ENCODE peak calls at places on chromosomes 2 and 18, in eight cellular contexts. A is GM23338, M is IMR-90, B is osteoblast, L is GM23248, Z is astrocyte, G is K562, E is hepatocyte. O is an unnamed sample.
A peak's percentile ranks its signal among the peaks of the same experiment; 100 is the strongest.

GRCh38 chr18:29164993-29165599 is 988.2 kb upstream of the CDH2 start:
- DNase-seq in L (peak; percentile 93), Z (peak; percentile 94), A (no peak), M (peak; percentile 90), B (peak; percentile 56), G (no peak), E (no peak), O (peak; percentile 67)

GRCh38 chr2:32715981-32716380 is 88.1 kb downstream of the TTC27 start:
- DNase-seq in Z (peak; percentile 50), E (no peak), G (no peak), M (peak; percentile 63), L (peak; percentile 23), B (no peak), A (no peak), O (peak; percentile 56)

GRCh38 chr18:26386002-26386401 is 159.8 kb downstream of the TAF4B start:
- DNase-seq in B (no peak), A (no peak), E (peak; percentile 54), G (no peak), M (peak; percentile 46), L (peak; percentile 84), Z (peak; percentile 35), O (peak; percentile 62)

GRCh38 chr2:106272202-106272807 is 78.2 kb upstream of the UXS1 start:
- DNase-seq in E (peak; percentile 45), G (no peak), M (no peak), Z (no peak), A (peak; percentile 30), B (no peak), L (no peak), O (peak; percentile 10)

GRCh38 chr2:196335238-196335637 is 163.9 kb upstream of the STK17B start:
- DNase-seq in A (peak; percentile 45), E (no peak), G (no peak), B (peak; percentile 58), L (peak; percentile 80), M (peak; percentile 94), Z (peak; percentile 87), O (no peak)

GRCh38 chr2:10500601-10501361 is 52.7 kb upstream of the ODC1 start:
- DNase-seq in L (peak; percentile 68), A (no peak), Z (peak; percentile 6), B (peak; percentile 87), G (no peak), M (peak; percentile 15), E (no peak), O (peak; percentile 72)

GRCh38 chr2:237264480-237265219 is 149.3 kb downstream of the COL6A3 start:
- DNase-seq in E (no peak), G (no peak), A (no peak), M (peak; percentile 95), Z (peak; percentile 98), B (peak; percentile 90), L (peak; percentile 98), O (no peak)

GRCh38 chr18:77811510-77811909 is 561.9 kb downstream of the GALR1 start:
- DNase-seq in G (no peak), A (no peak), Z (no peak), B (no peak), L (no peak), E (no peak), M (no peak), O (no peak)

GRCh38 chr18:62088146-62088545 is 98.7 kb downstream of the PIGN start:
- DNase-seq in Z (peak; percentile 10), E (no peak), B (peak; percentile 5), L (peak; percentile 10), G (no peak), A (no peak), M (no peak), O (no peak)

GRCh38 chr2:143617803-143618415 is 488.7 kb downstream of the ARHGAP15 start:
- DNase-seq in A (no peak), Z (no peak), G (no peak), M (no peak), B (no peak), E (no peak), L (no peak), O (no peak)

DNA sequence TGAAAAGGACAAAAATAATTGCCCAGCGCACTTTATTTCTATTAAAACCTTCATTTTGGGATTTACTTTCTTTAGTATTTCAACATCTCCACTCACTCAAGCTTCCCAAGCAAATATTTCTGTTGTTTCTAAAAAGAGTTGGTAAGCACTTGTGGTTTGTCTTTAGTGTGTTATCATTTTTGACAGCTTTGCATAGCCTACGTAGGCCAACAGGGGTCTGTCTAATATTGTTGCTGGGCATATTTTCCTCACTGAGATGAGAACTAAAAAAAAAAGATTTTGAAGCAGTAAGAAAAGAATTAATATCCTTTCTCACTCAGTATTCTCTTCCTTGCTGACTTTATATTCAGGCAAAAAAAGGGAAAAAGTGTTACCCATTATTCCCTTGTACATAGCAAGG is 494.1 kb downstream of the ARHGAP15 start:
- DNase-seq in Z (no peak), E (no peak), A (no peak), L (no peak), B (no peak), M (no peak), G (peak; percentile 12), O (no peak)
- H3K27ac ChIP-seq in Z (no peak overlapping the region), E (peak overlapping the region; percentile 8), A (no peak overlapping the region), L (no peak overlapping the region), B (no peak overlapping the region), M (no peak overlapping the region), G (no peak overlapping the region), O (no peak overlapping the region)

DNA sequence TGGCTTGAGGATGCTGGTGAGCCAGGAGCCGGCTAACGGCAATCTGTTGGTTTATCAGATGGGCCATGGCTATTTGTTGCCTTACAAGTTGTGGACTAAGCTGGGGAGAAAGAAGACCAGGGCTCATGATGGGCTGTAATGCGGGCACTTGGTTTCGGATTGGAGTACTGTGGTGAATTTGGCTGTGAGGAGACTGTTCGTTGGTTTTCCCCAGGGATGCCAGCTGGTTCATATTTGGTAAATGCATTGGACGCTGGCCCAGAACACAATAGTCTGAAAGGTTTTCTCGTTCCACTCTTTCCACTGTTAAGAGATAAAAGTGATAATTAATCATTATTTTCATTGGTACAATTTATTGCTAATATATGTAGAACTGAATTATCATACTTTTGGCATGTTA is 108.9 kb downstream of the SATB2 start:
- DNase-seq in A (no peak), G (no peak), L (no peak), E (no peak), B (no peak), Z (no peak), M (no peak), O (no peak)
- H3K4me3 ChIP-seq in A (no peak overlapping the region), G (no peak overlapping the region), L (no peak overlapping the region), E (no peak overlapping the region), B (no peak overlapping the region), Z (no peak overlapping the region), M (no peak overlapping the region), O (no peak overlapping the region)

DNA sequence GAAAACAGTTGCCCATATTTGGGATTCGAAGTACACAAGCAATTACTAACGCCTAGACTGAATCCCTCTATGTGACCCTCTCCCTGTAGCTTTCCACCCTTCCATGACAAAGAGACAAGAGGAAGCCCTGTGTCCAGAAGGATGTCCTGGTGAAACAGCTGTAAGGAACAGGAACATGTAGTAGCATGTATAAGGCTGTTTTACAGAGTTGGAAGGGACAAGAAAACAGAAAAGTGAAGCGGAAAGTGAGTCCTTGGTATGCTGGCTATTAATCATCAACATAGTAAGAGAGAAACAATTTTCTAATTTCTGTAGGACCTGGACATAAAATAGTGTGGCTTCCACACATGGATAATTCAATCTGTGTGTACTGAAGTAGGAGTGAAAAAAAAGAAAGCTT is 162.2 kb upstream of the ZSWIM2 start:
- DNase-seq in M (no peak), G (no peak), B (no peak), Z (no peak), L (no peak), E (no peak), A (no peak), O (peak; percentile 51)
- H2AFZ ChIP-seq in M (no peak overlapping the region), G (no peak overlapping the region), B (no peak overlapping the region), Z (no peak overlapping the region), L (no peak overlapping the region), E (no peak overlapping the region), A (no peak overlapping the region), O (peak overlapping the region; percentile 57)

GRCh38 chr18:63312731-63313408 is 6.7 kb downstream of the BCL2 start:
- DNase-seq in B (no peak), Z (no peak), L (no peak), M (no peak), A (no peak), G (no peak), E (no peak), O (no peak)
- H3K27ac ChIP-seq in B (no peak overlapping the region), Z (no peak overlapping the region), L (no peak overlapping the region), M (no peak overlapping the region), A (no peak overlapping the region), G (no peak overlapping the region), E (no peak overlapping the region), O (no peak overlapping the region)